ENCODE peak calls at places on chromosomes 11 and 22, in six cellular contexts. R, D, Q, K, Z and O are unnamed samples.

GRCh38 chr22:50071432-50072166 is 13.5 kb upstream of the TTLL8 start:
- DNase-seq in K (no peak), R (no peak), Q (no peak), D (peak; percentile 73), Z (no peak), O (no peak)

GRCh38 chr11:63888170-63889086 is 28.5 kb downstream of the RCOR2 start:
- DNase-seq in R (peak; percentile 70), K (no peak), Z (peak; percentile 47), Q (peak; percentile 63), D (no peak), O (peak; percentile 87)

GRCh38 chr22:49243335-49243734 is 584.3 kb downstream of the BRD1 start:
- DNase-seq in R (no peak), D (no peak), K (no peak), Z (no peak), Q (no peak), O (no peak)

GRCh38 chr11:17571431-17572358 is 24.6 kb downstream of the OTOG start:
- DNase-seq in Q (no peak), Z (no peak), D (no peak), R (no peak), K (no peak), O (no peak)

GRCh38 chr11:116439480-116439759 is 333.4 kb downstream of the BUD13 start:
- DNase-seq in K (no peak), Z (no peak), R (no peak), D (no peak), Q (no peak), O (no peak)

GRCh38 chr22:30667092-30667485 is 586 bp downstream of the DUSP18 start:
- DNase-seq in Z (no peak), D (no peak), K (no peak), R (peak; percentile 6), Q (no peak), O (no peak)

GRCh38 chr11:35235944-35236666 is 97.1 kb downstream of the CD44 start:
- DNase-seq in R (peak; percentile 77), Q (peak; percentile 52), D (no peak), Z (peak; percentile 29), K (peak; percentile 8), O (peak; percentile 94)

GRCh38 chr11:47784785-47785381 is 17.7 kb upstream of the FNBP4 start:
- DNase-seq in D (no peak), K (no peak), R (no peak), Q (no peak), Z (no peak), O (no peak)

GRCh38 chr11:119639642-119640205 is 89.3 kb downstream of the NECTIN1 start:
- DNase-seq in K (no peak), D (no peak), Z (no peak), Q (no peak), R (no peak), O (no peak)

GRCh38 chr11:133969072-133969471 is 12.3 kb upstream of the IGSF9B start:
- DNase-seq in Q (no peak), K (no peak), D (no peak), R (no peak), Z (no peak), O (no peak)

GRCh38 chr11:2933376-2934056 is 4.3 kb upstream of the PHLDA2 start:
- DNase-seq in Z (no peak), R (peak; percentile 53), D (peak; percentile 92), K (peak; percentile 62), Q (no peak), O (peak; percentile 28)

GRCh38 chr22:46528121-46528610 is 9.3 kb downstream of the CELSR1 start:
- DNase-seq in K (peak; percentile 84), D (peak; percentile 83), Z (no peak), Q (no peak), R (peak; percentile 93), O (no peak)

GRCh38 chr22:49045276-49045675 is 782.4 kb downstream of the BRD1 start:
- DNase-seq in D (peak; percentile 62), Q (no peak), K (no peak), Z (no peak), R (no peak), O (no peak)

GRCh38 chr22:28064941-28065340 is 145.9 kb upstream of the PITPNB start:
- DNase-seq in R (no peak), K (no peak), Z (no peak), D (no peak), Q (no peak), O (no peak)

GRCh38 chr11:47924184-47924671 is 56.1 kb upstream of the PTPRJ start:
- DNase-seq in Z (no peak), K (peak; percentile 61), R (peak; percentile 79), D (no peak), Q (no peak), O (peak; percentile 94)

GRCh38 chr11:19524171-19524671 is 188.4 kb upstream of the NAV2 start:
- DNase-seq in Z (no peak), R (peak; percentile 10), D (no peak), Q (no peak), K (no peak), O (peak; percentile 72)

GRCh38 chr11:65446446-65447277 is 24.1 kb downstream of the NEAT1 start:
- DNase-seq in Q (no peak), D (peak; percentile 74), R (peak; percentile 50), Z (no peak), K (no peak), O (no peak)

GRCh38 chr11:23931443-23931842 is 565.4 kb upstream of the LUZP2 start:
- DNase-seq in Z (no peak), D (no peak), K (no peak), Q (no peak), R (no peak), O (no peak)

GRCh38 chr11:83007909-83008580 is 63.7 kb downstream of the RAB30 start:
- DNase-seq in K (no peak), Z (no peak), R (peak; percentile 45), Q (no peak), D (no peak), O (peak; percentile 72)

GRCh38 chr11:72743321-72744221 is 8.6 kb downstream of the ARAP1 start:
- DNase-seq in Z (no peak), D (no peak), Q (no peak), R (no peak), K (no peak), O (no peak)